ENCODE peak calls at places on chromosomes 1 and 21, in four cellular contexts. C is nephron progenitor cell; D is WTC11; K is CD4-positive, CD25-positive, alpha-beta regulatory T cell. E is an unnamed sample.

GRCh38 chr1:150578278-150579109 is 916 bp downstream of the MCL1 start:
- DNase-seq in C (no peak), D (no peak), K (peak; percentile 42), E (no peak)

GRCh38 chr1:227943354-227943753 is 4.4 kb downstream of the WNT9A start:
- DNase-seq in C (no peak), D (no peak), K (no peak), E (no peak)

GRCh38 chr1:225468270-225469020 is 40.6 kb upstream of the LBR start:
- DNase-seq in C (no peak), D (no peak), K (no peak), E (peak; percentile 17)

GRCh38 chr1:9400425-9401079 is 107.9 kb downstream of the SPSB1 start:
- DNase-seq in C (no peak), D (no peak), K (no peak), E (peak; percentile 71)

GRCh38 chr1:157963713-157964112 is 29.7 kb upstream of the KIRREL1 start:
- DNase-seq in C (peak; percentile 85), D (peak; percentile 79), K (peak; percentile 8), E (peak; percentile 75)

GRCh38 chr1:97252925-97253324 is 531.3 kb downstream of the PTBP2 start:
- DNase-seq in C (no peak), D (no peak), K (no peak), E (no peak)

GRCh38 chr1:38848069-38848468 is 11.5 kb downstream of the RRAGC start:
- DNase-seq in C (no peak), D (no peak), K (no peak), E (no peak)

GRCh38 chr1:45876000-45876399 is 72.6 kb downstream of the MAST2 start:
- DNase-seq in C (no peak), D (no peak), K (no peak), E (no peak)

GRCh38 chr1:205913451-205914204 is 29.6 kb downstream of the SLC26A9 start:
- DNase-seq in C (no peak), D (no peak), K (no peak), E (no peak)

GRCh38 chr1:151819951-151820623 is 11.5 kb downstream of the RORC start:
- DNase-seq in C (no peak), D (no peak), K (no peak), E (no peak)

GRCh38 chr1:153944005-153944821 is 2.3 kb downstream of the DENND4B start:
- DNase-seq in C (no peak), D (no peak), K (no peak), E (peak; percentile 73)

GRCh38 chr1:59499956-59500569 is 203.2 kb downstream of the FGGY start:
- DNase-seq in C (no peak), D (no peak), K (no peak), E (no peak)

GRCh38 chr1:194469282-194469681 is 1282.9 kb upstream of the B3GALT2 start:
- DNase-seq in C (no peak), D (no peak), K (no peak), E (no peak)

GRCh38 chr1:106676021-106676420 is 380.5 kb upstream of the PRMT6 start:
- DNase-seq in C (no peak), D (no peak), K (no peak), E (no peak)

GRCh38 chr21:25898671-25899070 is 163.9 kb downstream of the GABPA start:
- DNase-seq in C (no peak), D (no peak), K (no peak), E (no peak)

GRCh38 chr1:115890618-115891017 is 49.7 kb upstream of the NHLH2 start:
- DNase-seq in C (no peak), D (no peak), K (no peak), E (no peak)

E was measured in H7.